ENCODE peak calls at places on chromosomes 2 and 18, in seven cellular contexts. K, Z, T, L, E, R and N are unnamed samples.

GRCh38 chr2:159867557-159868330 is 69.7 kb upstream of the CD302 start:
- DNase-seq in K (no peak), Z (no peak), T (no peak), L (no peak), E (no peak), R (no peak), N (no peak)

GRCh38 chr2:16645088-16645487 is 20.5 kb downstream of the CYRIA start:
- DNase-seq in K (no peak), Z (no peak), T (no peak), L (no peak), E (no peak), R (no peak), N (no peak)

GRCh38 chr2:191158751-191159150 is 8.0 kb upstream of the STAT4 start:
- DNase-seq in K (no peak), Z (no peak), T (no peak), L (no peak), E (no peak), R (no peak), N (no peak)

GRCh38 chr18:9737814-9738160 is 29.7 kb downstream of the RAB31 start:
- DNase-seq in K (no peak), Z (peak), T (peak), L (peak), E (peak), R (no peak), N (no peak)

GRCh38 chr2:19021721-19022120 is 336.7 kb downstream of the OSR1 start:
- DNase-seq in K (no peak), Z (no peak), T (no peak), L (no peak), E (no peak), R (peak), N (no peak)

GRCh38 chr2:3482363-3482821 is 36.9 kb downstream of the ADI1 start:
- DNase-seq in K (no peak), Z (no peak), T (no peak), L (no peak), E (no peak), R (no peak), N (no peak)

GRCh38 chr2:102436284-102436683 is 13.3 kb downstream of the IL18RAP start:
- DNase-seq in K (no peak), Z (no peak), T (no peak), L (no peak), E (no peak), R (no peak), N (no peak)

GRCh38 chr2:86522711-86523110 is 40.5 kb downstream of the CHMP3 start:
- DNase-seq in K (no peak), Z (no peak), T (no peak), L (no peak), E (no peak), R (no peak), N (no peak)

GRCh38 chr2:241545113-241545512 is 13.4 kb upstream of the BOK start:
- DNase-seq in K (no peak), Z (no peak), T (no peak), L (no peak), E (no peak), R (no peak), N (no peak)

GRCh38 chr2:68714866-68715265 is 19.7 kb upstream of the ARHGAP25 start:
- DNase-seq in K (peak), Z (no peak), T (no peak), L (no peak), E (no peak), R (no peak), N (no peak)

GRCh38 chr2:31568585-31569201 is 12.0 kb downstream of the SRD5A2 start:
- DNase-seq in K (no peak), Z (no peak), T (no peak), L (no peak), E (no peak), R (no peak), N (no peak)

GRCh38 chr2:174632847-174633620 is 35.4 kb upstream of the WIPF1 start:
- DNase-seq in K (no peak), Z (no peak), T (no peak), L (no peak), E (no peak), R (no peak), N (no peak)

GRCh38 chr2:138787053-138787666 is 7.0 kb upstream of the NXPH2 start:
- DNase-seq in K (no peak), Z (peak), T (peak), L (peak), E (no peak), R (peak), N (peak)

GRCh38 chr2:109660046-109660860 is 46.1 kb downstream of the SOWAHC start:
- DNase-seq in K (no peak), Z (no peak), T (no peak), L (no peak), E (no peak), R (no peak), N (no peak)

GRCh38 chr2:36389081-36389480 is 33.5 kb downstream of the CRIM1 start:
- DNase-seq in K (no peak), Z (no peak), T (no peak), L (no peak), E (no peak), R (no peak), N (no peak)

GRCh38 chr2:70977605-70978205 is 725 bp upstream of the ANKRD53 start:
- DNase-seq in K (peak), Z (peak), T (no peak), L (peak), E (no peak), R (peak), N (no peak)

GRCh38 chr2:123419976-123420375 is 605.1 kb upstream of the CNTNAP5 start:
- DNase-seq in K (no peak), Z (no peak), T (no peak), L (no peak), E (no peak), R (no peak), N (no peak)

GRCh38 chr18:596288-596881 is 403 bp upstream of the CLUL1 start:
- DNase-seq in K (peak), Z (peak), T (peak), L (peak), E (no peak), R (no peak), N (peak)

GRCh38 chr18:80198391-80198790 is 48.9 kb downstream of the PARD6G start:
- DNase-seq in K (peak), Z (no peak), T (no peak), L (no peak), E (no peak), R (no peak), N (no peak)

GRCh38 chr2:20282916-20283592 is 58.1 kb upstream of the SDC1 start:
- DNase-seq in K (no peak), Z (peak), T (no peak), L (peak), E (no peak), R (peak), N (no peak)

GRCh38 chr2:55364189-55365055 is 55.2 kb downstream of the CCDC88A start:
- DNase-seq in K (peak), Z (peak), T (no peak), L (no peak), E (no peak), R (peak), N (no peak)

GRCh38 chr2:132497591-132497990 is 81.0 kb downstream of the GPR39 start:
- DNase-seq in K (no peak), Z (no peak), T (no peak), L (no peak), E (no peak), R (no peak), N (no peak)

GRCh38 chr2:222926915-222927314 is 66.1 kb downstream of the ACSL3 start:
- DNase-seq in K (no peak), Z (no peak), T (no peak), L (no peak), E (no peak), R (no peak), N (no peak)

GRCh38 chr2:98556634-98557033 is 51.7 kb downstream of the COA5 start:
- DNase-seq in K (no peak), Z (no peak), T (no peak), L (no peak), E (no peak), R (no peak), N (no peak)

GRCh38 chr2:238594796-238595749 is 168.3 kb downstream of the ASB1 start:
- DNase-seq in K (no peak), Z (no peak), T (no peak), L (no peak), E (no peak), R (no peak), N (no peak)

DNA sequence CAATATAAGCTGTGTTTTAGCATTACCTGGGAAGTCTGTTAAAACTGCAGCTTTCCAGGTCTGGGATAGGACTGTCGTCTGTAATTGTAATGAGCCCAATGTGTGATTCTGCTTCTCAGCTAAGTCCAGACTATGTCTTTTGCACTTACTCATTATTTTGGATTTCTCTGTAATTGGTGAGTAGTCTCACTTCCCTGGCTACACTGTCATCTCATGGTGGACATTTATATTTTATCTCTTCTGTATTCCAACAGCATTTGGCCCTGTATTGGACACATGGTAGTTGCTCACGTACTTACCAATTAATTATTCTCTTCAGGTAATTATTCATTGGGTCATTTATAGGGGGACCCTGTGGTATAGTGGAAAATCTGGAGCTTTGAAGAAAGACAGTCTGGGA is 28.0 kb downstream of the LHCGR start:
- DNase-seq in K (no peak), Z (no peak), T (no peak), L (no peak), E (no peak), R (no peak), N (no peak)
- TF ChIP-seq CTCF in K (no peak), Z (peak), T (no peak), L (peak), E (peak), R (no peak), N (peak)

DNA sequence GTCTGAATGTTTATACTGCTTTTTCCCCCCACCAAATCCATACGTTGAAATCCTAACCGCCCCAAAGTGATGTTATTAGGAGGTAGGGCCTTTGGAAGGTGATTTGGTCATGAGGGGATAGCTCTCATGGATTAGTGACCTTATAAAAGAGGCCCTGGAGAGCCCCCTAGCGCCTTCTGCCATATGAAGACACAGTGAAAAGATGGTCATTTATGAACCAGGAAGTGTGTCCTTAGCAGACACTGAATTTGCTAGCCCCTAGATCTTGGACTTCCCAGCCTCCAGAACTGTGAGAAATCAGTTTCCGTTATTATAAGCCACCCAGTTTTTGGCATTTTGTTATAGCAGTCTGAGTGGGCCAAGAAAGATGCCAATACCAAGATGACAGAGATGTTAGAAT is 7.2 kb upstream of the TSN start:
- DNase-seq in K (no peak), Z (peak), T (no peak), L (no peak), E (no peak), R (peak), N (no peak)
- TF ChIP-seq CTCF in K (no peak), Z (no peak), T (no peak), L (peak), E (peak), R (peak), N (peak)

GRCh38 chr2:182767578-182767977 is 51.5 kb downstream of the DNAJC10 start:
- DNase-seq in K (no peak), Z (no peak), T (no peak), L (peak), E (no peak), R (no peak), N (no peak)

GRCh38 chr2:182758379-182758778 is 42.3 kb downstream of the DNAJC10 start:
- DNase-seq in K (no peak), Z (no peak), T (no peak), L (no peak), E (no peak), R (no peak), N (no peak)

GRCh38 chr2:182761903-182762302 is 45.8 kb downstream of the DNAJC10 start:
- DNase-seq in K (no peak), Z (no peak), T (no peak), L (no peak), E (no peak), R (peak), N (no peak)

GRCh38 chr2:182766626-182767025 is 50.6 kb downstream of the DNAJC10 start:
- DNase-seq in K (no peak), Z (no peak), T (no peak), L (no peak), E (no peak), R (no peak), N (no peak)

GRCh38 chr2:182763311-182763912 is 47.4 kb downstream of the DNAJC10 start:
- DNase-seq in K (no peak), Z (peak), T (peak), L (peak), E (no peak), R (no peak), N (peak)
- TF ChIP-seq CTCF in K (no peak), Z (peak), T (peak), L (peak), E (peak), R (peak), N (peak)

GRCh38 chr2:856041-856440 is 94.6 kb upstream of the SNTG2 start:
- DNase-seq in K (no peak), Z (no peak), T (no peak), L (no peak), E (no peak), R (no peak), N (no peak)

GRCh38 chr2:853203-853870 is 97.3 kb upstream of the SNTG2 start:
- DNase-seq in K (no peak), Z (no peak), T (no peak), L (no peak), E (no peak), R (no peak), N (no peak)

GRCh38 chr2:855177-855576 is 95.5 kb upstream of the SNTG2 start:
- DNase-seq in K (no peak), Z (no peak), T (no peak), L (no peak), E (no peak), R (no peak), N (no peak)

GRCh38 chr2:852168-852567 is 98.5 kb upstream of the SNTG2 start:
- DNase-seq in K (no peak), Z (no peak), T (no peak), L (no peak), E (no peak), R (no peak), N (no peak)

DNA sequence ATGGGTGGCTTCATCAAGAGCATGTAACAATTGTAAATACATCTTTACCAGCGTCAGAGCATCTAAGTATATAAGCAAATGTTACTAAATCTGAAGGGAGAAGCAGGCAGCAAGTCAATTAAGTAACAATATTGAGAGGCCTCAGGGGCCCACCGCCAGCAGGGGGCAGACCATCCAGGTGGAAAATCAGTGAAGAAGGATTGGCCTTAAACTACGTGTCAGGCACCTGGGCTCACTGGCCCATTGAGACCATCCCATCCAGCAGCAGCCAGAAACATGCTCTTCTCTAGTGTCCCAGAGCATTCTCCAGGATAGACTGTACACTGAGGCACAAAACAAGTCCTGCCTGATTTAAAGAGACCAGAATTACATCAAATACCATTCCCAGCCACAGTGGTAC is 96.2 kb upstream of the SNTG2 start:
- DNase-seq in K (no peak), Z (peak), T (peak), L (no peak), E (no peak), R (peak), N (peak)
- TF ChIP-seq CTCF in K (no peak), Z (peak), T (peak), L (peak), E (peak), R (peak), N (peak)